ENCODE peak calls at places on chromosomes 3 and 15, in eight cellular contexts. O is NCI-H82; Y is stimulated activated effector memory CD8-positive, alpha-beta T cell treated with anti-CD3 and anti-CD28 coated beads, Interleukin-12 subunit alpha, Interleukin-12 subunit beta, amount 100 ng/mL, for 72 hours; N is cardiac fibroblast; Z is HAP-1; I is activated effector memory CD4-positive, alpha-beta T cell treated with anti-CD3 and anti-CD28 coated beads, Interleukin-2, amount 50 U/mL, for 16 hours; B is neuronal stem cell; F is mammary epithelial cell. W is an unnamed sample.

GRCh38 chr15:98674336-98674735 is 26.0 kb downstream of the IGF1R start:
- DNase-seq in O (no peak), I (no peak), B (no peak), Z (no peak), Y (no peak), N (peak; percentile 71), F (no peak), W (no peak)

GRCh38 chr3:80405618-80406017 is 637.8 kb upstream of the ROBO1 start:
- DNase-seq in N (no peak), B (no peak), I (no peak), F (no peak), Y (no peak), O (peak; percentile 2), Z (no peak), W (no peak)

GRCh38 chr3:117752984-117753717 is 1043.6 kb downstream of the TUSC7 start:
- DNase-seq in Y (no peak), N (no peak), B (no peak), O (peak; percentile 17), F (no peak), I (no peak), Z (no peak), W (no peak)

GRCh38 chr3:192128922-192129321 is 598.4 kb downstream of the FGF12 start:
- DNase-seq in O (no peak), Y (no peak), F (no peak), I (no peak), N (no peak), Z (no peak), B (no peak), W (no peak)

GRCh38 chr3:127043731-127044510 is 61.0 kb downstream of the PLXNA1 start:
- DNase-seq in N (no peak), I (peak; percentile 25), F (no peak), Y (no peak), O (no peak), B (no peak), Z (no peak), W (no peak)

GRCh38 chr3:152858170-152858800 is 23.4 kb downstream of the P2RY1 start:
- DNase-seq in O (peak; percentile 40), Z (no peak), Y (no peak), N (no peak), B (no peak), I (no peak), F (no peak), W (no peak)

GRCh38 chr15:59491062-59491461 is 53.1 kb downstream of the FAM81A start:
- DNase-seq in B (no peak), Y (no peak), O (no peak), N (peak; percentile 42), F (no peak), I (no peak), Z (peak; percentile 82), W (no peak)

GRCh38 chr15:78035319-78035718 is 42.2 kb downstream of the TBC1D2B start:
- DNase-seq in I (peak; percentile 84), O (no peak), Z (no peak), N (peak; percentile 41), B (no peak), F (no peak), Y (no peak), W (no peak)

GRCh38 chr15:76753131-76753530 is 152.0 kb downstream of the SCAPER start:
- DNase-seq in F (no peak), Z (peak; percentile 97), B (no peak), O (no peak), Y (no peak), N (no peak), I (no peak), W (no peak)

GRCh38 chr3:69305011-69305410 is 80.9 kb downstream of the FRMD4B start:
- DNase-seq in B (no peak), Y (peak; percentile 62), Z (no peak), I (no peak), O (no peak), F (peak; percentile 91), N (no peak), W (no peak)

GRCh38 chr3:181570472-181570871 is 141.3 kb upstream of the SOX2 start:
- DNase-seq in I (no peak), Y (no peak), O (no peak), Z (no peak), B (no peak), N (no peak), F (no peak), W (no peak)

GRCh38 chr3:191141728-191142127 is 57.3 kb upstream of the OSTN start:
- DNase-seq in Y (no peak), F (peak; percentile 84), N (peak; percentile 80), B (no peak), O (no peak), Z (no peak), I (no peak), W (no peak)

W was measured in ecto neural progenitor cell.